ENCODE peak calls at places on chromosomes 5 and 9, in four cellular contexts. R is SK-N-SH, M is HCT116, L is HepG2. F is an unnamed sample.

GRCh38 chr5:172399336-172399735 is 55.0 kb downstream of the SH3PXD2B start:
- DNase-seq in M (no peak), R (no peak), L (no peak), F (no peak)

GRCh38 chr5:128135286-128135685 is 51.7 kb downstream of the SLC12A2 start:
- DNase-seq in L (no peak), M (no peak), R (no peak), F (no peak)

GRCh38 chr5:151315998-151316597 is 12.5 kb upstream of the SLC36A3 start:
- DNase-seq in M (peak), L (peak), R (peak), F (peak)

GRCh38 chr9:98815552-98815951 is 8.1 kb downstream of the GALNT12 start:
- DNase-seq in M (no peak), L (no peak), R (no peak), F (no peak)

GRCh38 chr9:2622361-2623045 is 916 bp downstream of the VLDLR start:
- DNase-seq in L (no peak), R (peak), M (no peak), F (peak)

GRCh38 chr9:107363511-107364182 is 80.6 kb downstream of the RAD23B start:
- DNase-seq in L (no peak), M (no peak), R (peak), F (no peak)

GRCh38 chr5:59893436-59894227 is at the start of gene PDE4D:
- DNase-seq in L (no peak), R (peak), M (no peak), F (peak)

GRCh38 chr9:107710552-107710951 is 221.0 kb upstream of the KLF4 start:
- DNase-seq in R (no peak), M (no peak), L (no peak), F (no peak)

GRCh38 chr5:168734657-168735344 is 155.6 kb upstream of the PANK3 start:
- DNase-seq in M (no peak), R (no peak), L (no peak), F (no peak)

GRCh38 chr9:92807757-92808725 is 43.4 kb upstream of the BICD2 start:
- DNase-seq in M (no peak), L (no peak), R (peak), F (no peak)

GRCh38 chr9:71909887-71910601 is 949 bp downstream of the ABHD17B start:
- DNase-seq in L (peak), R (peak), M (no peak), F (peak)

GRCh38 chr5:132479812-132480441 is 10.6 kb downstream of the IRF1 start:
- DNase-seq in M (no peak), L (no peak), R (no peak), F (no peak)

GRCh38 chr5:174617910-174618309 is 106.5 kb upstream of the MSX2 start:
- DNase-seq in R (peak), L (no peak), M (no peak), F (no peak)

GRCh38 chr9:21611896-21612295 is 129.8 kb upstream of the IFNE start:
- DNase-seq in L (no peak), M (peak), R (no peak), F (no peak)

GRCh38 chr9:129569506-129570449 is 51.1 kb downstream of the C9orf50 start:
- DNase-seq in L (peak), R (peak), M (peak), F (peak)

GRCh38 chr9:72753261-72753893 is 199.5 kb downstream of the ALDH1A1 start:
- DNase-seq in M (no peak), L (no peak), R (no peak), F (no peak)

GRCh38 chr5:65078331-65078730 is 309.6 kb downstream of the CWC27 start:
- DNase-seq in R (no peak), M (no peak), L (no peak), F (no peak)

GRCh38 chr9:32581512-32582143 is 8.7 kb upstream of the NDUFB6 start:
- DNase-seq in R (peak), L (peak), M (peak), F (peak)

GRCh38 chr5:149060325-149060724 is 2.5 kb downstream of the SH3TC2 start:
- DNase-seq in L (peak), M (no peak), R (peak), F (no peak)

GRCh38 chr5:149061341-149061740 is 1.5 kb downstream of the SH3TC2 start:
- DNase-seq in L (no peak), M (no peak), R (no peak), F (no peak)

GRCh38 chr5:149063901-149064478 is 1.1 kb upstream of the SH3TC2 start:
- DNase-seq in L (peak), M (no peak), R (no peak), F (peak)

GRCh38 chr5:149063017-149063687 is at the start of gene SH3TC2:
- DNase-seq in L (peak), M (peak), R (no peak), F (no peak)

GRCh38 chr5:149062371-149063016 is 368 bp downstream of the SH3TC2 start:
- DNase-seq in M (peak), R (no peak), L (peak), F (no peak)
- TF ChIP-seq JUND in M (peak), R (peak), L (no peak), F (no peak)

DNA sequence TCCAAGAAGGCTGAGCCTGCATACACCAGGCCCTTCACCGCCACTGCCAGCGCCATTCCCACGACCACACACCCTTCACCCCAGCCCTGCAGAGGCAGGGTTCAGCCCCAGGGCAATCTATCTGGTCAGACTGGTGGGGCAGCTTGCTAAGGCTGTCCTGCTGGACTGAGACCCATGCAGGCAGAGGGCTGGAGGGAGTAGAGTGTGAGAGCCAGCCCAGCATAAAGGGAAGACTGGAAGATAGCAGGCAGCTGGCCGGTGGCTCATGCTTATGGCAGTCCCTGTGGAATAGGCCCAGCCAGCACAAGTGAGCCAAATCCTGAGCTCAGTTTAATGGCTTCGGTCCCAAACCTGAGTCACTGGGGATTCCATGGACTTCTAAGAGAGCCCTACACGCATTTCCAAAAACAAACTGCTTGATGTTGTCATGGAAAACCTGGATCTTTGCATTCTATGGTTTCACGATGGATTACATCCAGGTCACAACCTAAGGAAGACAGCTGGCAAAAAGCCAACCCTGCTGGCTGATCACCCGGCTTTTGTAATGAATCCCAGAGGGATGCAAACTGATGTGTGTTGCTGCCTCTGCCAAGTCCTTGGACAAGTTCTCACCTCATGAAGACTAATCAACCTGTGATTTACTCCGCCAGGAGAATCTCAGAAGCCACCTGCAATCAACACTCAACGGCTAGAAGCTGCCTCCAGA is 143.7 kb downstream of the LHFPL2 start:
- DNase-seq in M (peak), R (peak), L (no peak), F (peak)
- TF ChIP-seq JUND in M (peak), R (peak), L (no peak), F (no peak)

DNA sequence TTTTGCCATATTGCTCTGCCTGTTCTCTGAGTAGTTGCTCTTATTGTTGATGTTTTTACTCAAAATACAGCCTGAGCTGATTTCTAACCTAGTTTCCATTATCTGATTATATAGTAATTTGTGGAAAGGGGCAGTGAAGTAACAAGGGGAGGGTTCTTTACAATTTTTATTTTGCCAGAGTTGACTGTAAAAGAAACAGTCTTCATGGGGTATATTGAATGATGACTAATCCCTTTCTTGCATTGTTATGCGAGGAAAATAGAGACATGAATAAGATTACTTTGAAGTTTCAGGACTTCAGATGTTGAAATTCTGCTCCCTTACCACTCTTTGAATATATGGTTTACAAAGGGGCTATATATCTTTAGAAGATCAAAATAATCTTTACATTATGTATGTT is 9.2 kb upstream of the LRRC70 start:
- DNase-seq in M (no peak), R (no peak), L (no peak), F (no peak)
- TF ChIP-seq JUND in M (no peak), R (no peak), L (no peak), F (no peak)

GRCh38 chr5:112533315-112533867 is 114.3 kb upstream of the EPB41L4A start:
- DNase-seq in L (peak), M (peak), R (no peak), F (no peak)

GRCh38 chr5:112525217-112525616 is 106.1 kb upstream of the EPB41L4A start:
- DNase-seq in L (no peak), M (no peak), R (no peak), F (no peak)

GRCh38 chr5:112529525-112529924 is 110.4 kb upstream of the EPB41L4A start:
- DNase-seq in L (peak), M (peak), R (peak), F (peak)

GRCh38 chr5:112532654-112533314 is 113.7 kb upstream of the EPB41L4A start:
- DNase-seq in R (no peak), L (no peak), M (no peak), F (no peak)

GRCh38 chr5:112528928-112529327 is 109.9 kb upstream of the EPB41L4A start:
- DNase-seq in R (no peak), L (no peak), M (no peak), F (no peak)
- TF ChIP-seq JUND in R (no peak), L (no peak), M (no peak), F (no peak)

DNA sequence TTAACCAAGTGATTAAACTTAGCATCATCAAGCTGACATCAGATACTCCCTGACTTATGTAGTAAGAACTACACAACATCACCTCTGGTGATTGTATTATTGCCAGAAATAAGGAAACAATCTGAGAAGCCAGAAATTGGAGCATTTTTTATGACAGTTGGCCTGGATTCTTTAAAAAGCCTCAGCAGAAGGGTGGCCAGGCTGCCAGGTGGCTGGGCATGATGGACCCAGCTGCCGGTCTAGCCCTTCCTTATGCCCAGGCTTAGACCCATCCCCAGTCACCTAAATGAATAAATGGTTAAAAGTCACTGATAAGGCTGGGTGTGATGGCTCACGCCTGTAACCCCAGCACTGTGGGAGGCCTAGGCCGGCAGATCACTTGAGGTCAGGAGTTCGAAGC is 12.8 kb downstream of the OR1K1 start:
- DNase-seq in R (no peak), M (no peak), L (no peak), F (no peak)
- TF ChIP-seq JUND in R (no peak), M (no peak), L (no peak), F (no peak)

F was measured in T47D.